ENCODE peak calls at places on chromosomes 2 and 18, in six cellular contexts. K is fibroblast of lung, G is ovary, R is MM.1S, C is fibroblast of pulmonary artery, P is brain microvascular endothelial cell. Q is an unnamed sample.

GRCh38 chr2:217910875-217911212 is 92.0 kb downstream of the TNS1 start:
- DNase-seq in K (no peak), G (no peak), R (no peak), C (no peak), P (no peak), Q (no peak)

GRCh38 chr2:207107120-207107519 is 58.6 kb downstream of the KLF7 start:
- DNase-seq in K (no peak), G (no peak), R (no peak), C (no peak), P (no peak), Q (no peak)

GRCh38 chr2:120935339-120936313 is 200.0 kb downstream of the GLI2 start:
- DNase-seq in K (peak), G (peak), R (no peak), C (peak), P (peak), Q (no peak)

GRCh38 chr2:18521084-18521483 is 39.4 kb downstream of the RDH14 start:
- DNase-seq in K (no peak), G (no peak), R (no peak), C (no peak), P (no peak), Q (no peak)

GRCh38 chr2:8847400-8847799 is 10.0 kb upstream of the KIDINS220 start:
- DNase-seq in K (peak), G (no peak), R (no peak), C (peak), P (no peak), Q (no peak)

GRCh38 chr18:9337875-9338274 is 3.3 kb downstream of the TWSG1 start:
- DNase-seq in K (peak), G (no peak), R (no peak), C (peak), P (no peak), Q (peak)

GRCh38 chr2:65300772-65301711 is 73.4 kb downstream of the ACTR2 start:
- DNase-seq in K (peak), G (peak), R (peak), C (peak), P (peak), Q (peak)

GRCh38 chr2:227366861-227367800 is 12.0 kb downstream of the TM4SF20 start:
- DNase-seq in K (peak), G (no peak), R (no peak), C (peak), P (peak), Q (no peak)

GRCh38 chr2:26459991-26460612 is 17.8 kb downstream of the OTOF start:
- DNase-seq in K (no peak), G (no peak), R (no peak), C (no peak), P (no peak), Q (no peak)

GRCh38 chr2:36635194-36635593 is 37.2 kb upstream of the FEZ2 start:
- DNase-seq in K (no peak), G (no peak), R (no peak), C (no peak), P (no peak), Q (no peak)

GRCh38 chr2:72011791-72012190 is 135.9 kb downstream of the CYP26B1 start:
- DNase-seq in K (no peak), G (no peak), R (no peak), C (no peak), P (no peak), Q (no peak)

GRCh38 chr18:63965716-63966330 is 4.1 kb upstream of the SERPINB8 start:
- DNase-seq in K (peak), G (no peak), R (no peak), C (no peak), P (no peak), Q (no peak)

GRCh38 chr2:73436019-73436418 is 50.4 kb downstream of the ALMS1 start:
- DNase-seq in K (no peak), G (no peak), R (no peak), C (no peak), P (no peak), Q (no peak)

GRCh38 chr2:129061079-129061785 is 742.6 kb upstream of the HS6ST1 start:
- DNase-seq in K (peak), G (no peak), R (peak), C (peak), P (peak), Q (peak)

GRCh38 chr2:238420878-238421694 is 5.6 kb upstream of the ASB1 start:
- DNase-seq in K (no peak), G (no peak), R (no peak), C (no peak), P (no peak), Q (no peak)

GRCh38 chr2:111904726-111905476 is 6.5 kb downstream of the MERTK start:
- DNase-seq in K (no peak), G (no peak), R (no peak), C (no peak), P (no peak), Q (no peak)

GRCh38 chr2:40341198-40341597 is 110.7 kb downstream of the SLC8A1 start:
- DNase-seq in K (peak), G (no peak), R (no peak), C (no peak), P (no peak), Q (no peak)

GRCh38 chr2:59277656-59278055 is 1036.5 kb upstream of the FANCL start:
- DNase-seq in K (no peak), G (no peak), R (no peak), C (peak), P (no peak), Q (no peak)

GRCh38 chr2:80454628-80455027 is 150.1 kb upstream of the LRRTM1 start:
- DNase-seq in K (no peak), G (no peak), R (no peak), C (no peak), P (no peak), Q (no peak)

GRCh38 chr2:75570948-75571729 is 10.4 kb upstream of the EVA1A start:
- DNase-seq in K (peak), G (no peak), R (no peak), C (no peak), P (peak), Q (no peak)

GRCh38 chr2:47249427-47249826 is 94.3 kb upstream of the STPG4 start:
- DNase-seq in K (peak), G (no peak), R (no peak), C (no peak), P (peak), Q (no peak)

GRCh38 chr2:201964631-201965206 is 68.9 kb upstream of the FZD7 start:
- DNase-seq in K (peak), G (no peak), R (peak), C (peak), P (no peak), Q (no peak)

GRCh38 chr2:182186132-182186735 is 200.6 kb downstream of the PPP1R1C start:
- DNase-seq in K (peak), G (no peak), R (peak), C (peak), P (no peak), Q (peak)

GRCh38 chr2:230939691-230940475 is 14.8 kb upstream of the GPR55 start:
- DNase-seq in K (no peak), G (no peak), R (no peak), C (no peak), P (no peak), Q (no peak)

GRCh38 chr2:138207531-138207930 is 243.3 kb downstream of the HNMT start:
- DNase-seq in K (peak), G (no peak), R (no peak), C (no peak), P (no peak), Q (no peak)

GRCh38 chr2:162072976-162073775 is 839 bp downstream of the DPP4 start:
- DNase-seq in K (no peak), G (peak), R (no peak), C (no peak), P (no peak), Q (peak)

GRCh38 chr2:42096869-42097591 is 49.2 kb downstream of the PKDCC start:
- DNase-seq in K (no peak), G (no peak), R (peak), C (no peak), P (no peak), Q (peak)

GRCh38 chr2:2484301-2484700 is 153.2 kb upstream of the MYT1L start:
- DNase-seq in K (no peak), G (no peak), R (no peak), C (no peak), P (no peak), Q (no peak)

GRCh38 chr2:99957724-99958123 is 184.7 kb downstream of the AFF3 start:
- DNase-seq in K (peak), G (no peak), R (no peak), C (no peak), P (no peak), Q (no peak)

GRCh38 chr2:5465859-5466258 is 226.3 kb upstream of the SOX11 start:
- DNase-seq in K (no peak), G (no peak), R (no peak), C (no peak), P (no peak), Q (no peak)

GRCh38 chr18:31199190-31199769 is 36.6 kb upstream of the DSC1 start:
- DNase-seq in K (peak), G (no peak), R (no peak), C (peak), P (no peak), Q (no peak)

GRCh38 chr2:185374878-185375277 is 363.7 kb upstream of the FSIP2 start:
- DNase-seq in K (no peak), G (no peak), R (no peak), C (no peak), P (no peak), Q (no peak)

DNA sequence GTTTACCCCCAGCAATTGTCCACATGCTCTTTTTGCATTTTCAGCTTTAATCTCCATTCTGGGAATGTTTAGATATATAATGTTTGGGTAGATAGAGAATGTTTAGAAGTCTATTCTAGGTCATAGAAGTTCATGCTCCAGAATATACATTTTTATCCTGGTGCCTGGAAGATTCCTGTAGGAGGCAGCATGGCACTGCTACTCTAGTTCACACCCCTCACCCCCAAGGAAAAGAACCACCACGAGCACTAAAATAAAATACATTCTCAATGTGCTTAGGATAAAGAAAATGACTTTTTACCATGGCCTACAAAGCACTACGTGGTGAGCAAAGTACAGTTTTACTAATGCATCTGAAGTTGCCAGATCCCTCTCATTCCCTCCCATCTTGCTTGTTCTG is 53.8 kb downstream of the MYO1B start:
- DNase-seq in K (no peak), G (no peak), R (no peak), C (no peak), P (no peak), Q (no peak)
- TF ChIP-seq CTCF in K (peak), G (no peak), R (no peak), C (peak), P (peak), Q (no peak)

DNA sequence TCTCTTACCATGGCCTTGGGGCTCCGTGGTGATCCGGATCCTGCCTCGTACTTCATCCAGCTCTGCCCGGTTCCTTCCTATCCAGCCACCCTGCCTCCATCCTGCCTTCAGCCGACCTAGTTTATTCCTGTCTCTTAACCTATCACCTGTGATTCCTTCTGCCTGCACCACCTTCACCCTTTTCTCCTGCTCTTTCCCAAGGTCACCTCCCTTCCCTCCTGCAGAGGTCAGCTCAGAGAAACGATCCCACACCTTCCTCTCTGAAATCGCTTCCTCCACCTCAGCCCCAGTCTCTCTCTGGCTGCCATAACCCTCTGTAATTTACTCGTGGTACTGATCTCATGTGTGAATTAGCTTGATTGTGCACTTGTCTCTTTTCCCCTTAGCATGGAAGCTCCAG is 23.5 kb upstream of the LAPTM4A start:
- DNase-seq in K (no peak), G (no peak), R (no peak), C (no peak), P (no peak), Q (no peak)
- TF ChIP-seq CTCF in K (no peak), G (no peak), R (no peak), C (no peak), P (no peak), Q (no peak)

DNA sequence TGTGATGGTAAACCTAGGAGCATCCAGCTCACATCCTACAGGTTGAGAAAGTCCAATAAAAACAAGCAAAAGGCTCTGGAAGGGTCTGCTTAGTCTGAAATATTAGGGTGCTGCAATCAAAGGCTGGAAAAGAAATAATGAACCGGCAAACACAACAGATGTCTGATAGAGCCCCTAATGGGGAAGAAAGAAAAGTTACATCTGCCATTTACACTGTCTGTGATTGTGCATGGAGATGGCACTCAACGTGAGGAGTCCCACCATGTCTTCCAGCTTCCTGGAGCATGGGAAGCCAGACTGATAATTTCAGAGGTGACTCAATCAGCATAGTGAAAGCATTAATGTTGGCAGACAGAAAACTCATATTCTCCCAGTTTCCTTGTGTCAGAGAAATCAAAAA is 307.8 kb downstream of the EPHA4 start:
- DNase-seq in K (no peak), G (no peak), R (no peak), C (no peak), P (no peak), Q (no peak)
- TF ChIP-seq CTCF in K (no peak), G (no peak), R (no peak), C (no peak), P (peak), Q (no peak)

GRCh38 chr2:86243950-86244733 is 44.9 kb downstream of the MRPL35 start:
- DNase-seq in K (peak), G (no peak), R (peak), C (no peak), P (no peak), Q (peak)
- TF ChIP-seq CTCF in K (no peak), G (no peak), R (peak), C (no peak), P (no peak), Q (no peak)

GRCh38 chr18:58496937-58497336 is 132.0 kb downstream of the ALPK2 start:
- DNase-seq in K (no peak), G (no peak), R (no peak), C (peak), P (no peak), Q (no peak)
- TF ChIP-seq CTCF in K (peak), G (no peak), R (peak), C (peak), P (peak), Q (peak)

Q was measured in GM10248.